ENCODE peak calls at places on chromosome 14, in seven cellular contexts. One of them, this sample, is unnamed.
A peak's percentile ranks its signal among the peaks of the same experiment; 100 is the strongest.

GRCh38 chr14:102764220-102764671 is 13.0 kb upstream of the TRAF3 start:
- DNase-seq in HCEC 1CT: no peak
- DNase-seq in CD4-positive, alpha-beta T cell: no peak
- DNase-seq in HTR-8/SVneo: no peak
- DNase-seq in AG09319: no peak
- DNase-seq in glutamatergic neuron: no peak
- DNase-seq in amygdala: no peak
- DNase-seq in this sample: no peak

GRCh38 chr14:95316826-95317225 is 2.9 kb downstream of the CLMN start:
- DNase-seq in glutamatergic neuron: peak; percentile 51
- DNase-seq in amygdala: no peak
- DNase-seq in CD4-positive, alpha-beta T cell: no peak
- DNase-seq in AG09319: no peak
- DNase-seq in HCEC 1CT: no peak
- DNase-seq in HTR-8/SVneo: no peak
- DNase-seq in this sample: no peak

GRCh38 chr14:75542585-75543091 is 20.4 kb downstream of the BATF start:
- DNase-seq in HCEC 1CT: no peak
- DNase-seq in glutamatergic neuron: no peak
- DNase-seq in amygdala: no peak
- DNase-seq in HTR-8/SVneo: no peak
- DNase-seq in CD4-positive, alpha-beta T cell: peak; percentile 80
- DNase-seq in AG09319: peak; percentile 4
- DNase-seq in this sample: peak; percentile 72

GRCh38 chr14:68318788-68319187 is 474.1 kb downstream of the ZFP36L1 start:
- DNase-seq in glutamatergic neuron: no peak
- DNase-seq in amygdala: no peak
- DNase-seq in HTR-8/SVneo: no peak
- DNase-seq in CD4-positive, alpha-beta T cell: no peak
- DNase-seq in HCEC 1CT: no peak
- DNase-seq in AG09319: no peak
- DNase-seq in this sample: no peak

GRCh38 chr14:101511620-101512395 is 49.5 kb upstream of the DIO3 start:
- DNase-seq in amygdala: no peak
- DNase-seq in AG09319: no peak
- DNase-seq in glutamatergic neuron: peak; percentile 36
- DNase-seq in HCEC 1CT: no peak
- DNase-seq in HTR-8/SVneo: no peak
- DNase-seq in CD4-positive, alpha-beta T cell: no peak
- DNase-seq in this sample: no peak

GRCh38 chr14:92122351-92122677 is 545 bp downstream of the CPSF2 start:
- DNase-seq in HCEC 1CT: peak; percentile 9
- DNase-seq in glutamatergic neuron: no peak
- DNase-seq in HTR-8/SVneo: peak; percentile 12
- DNase-seq in amygdala: no peak
- DNase-seq in CD4-positive, alpha-beta T cell: no peak
- DNase-seq in AG09319: no peak
- DNase-seq in this sample: no peak

GRCh38 chr14:69398053-69398817 is at the start of the genes ERH and SLC39A9:
- DNase-seq in AG09319: peak; percentile 91
- DNase-seq in HCEC 1CT: peak; percentile 98
- DNase-seq in amygdala: peak; percentile 95
- DNase-seq in glutamatergic neuron: peak; percentile 94
- DNase-seq in CD4-positive, alpha-beta T cell: peak; percentile 94
- DNase-seq in HTR-8/SVneo: peak; percentile 100
- DNase-seq in this sample: peak; percentile 98

GRCh38 chr14:64823305-64823985 is 56.3 kb downstream of the SPTB start:
- DNase-seq in glutamatergic neuron: peak; percentile 84
- DNase-seq in AG09319: peak; percentile 27
- DNase-seq in HTR-8/SVneo: peak; percentile 100
- DNase-seq in CD4-positive, alpha-beta T cell: peak; percentile 52
- DNase-seq in HCEC 1CT: peak; percentile 70
- DNase-seq in amygdala: peak; percentile 51
- DNase-seq in this sample: peak; percentile 84

GRCh38 chr14:35390577-35391387 is 13.8 kb downstream of the NFKBIA start:
- DNase-seq in HCEC 1CT: peak; percentile 47
- DNase-seq in AG09319: no peak
- DNase-seq in HTR-8/SVneo: no peak
- DNase-seq in amygdala: no peak
- DNase-seq in glutamatergic neuron: no peak
- DNase-seq in CD4-positive, alpha-beta T cell: no peak
- DNase-seq in this sample: no peak

GRCh38 chr14:102726191-102726949 is 50.9 kb upstream of the TRAF3 start:
- DNase-seq in amygdala: no peak
- DNase-seq in glutamatergic neuron: no peak
- DNase-seq in CD4-positive, alpha-beta T cell: no peak
- DNase-seq in HTR-8/SVneo: no peak
- DNase-seq in HCEC 1CT: no peak
- DNase-seq in AG09319: no peak
- DNase-seq in this sample: no peak

GRCh38 chr14:70330596-70330995 is 28.9 kb downstream of the COX16 start:
- DNase-seq in AG09319: no peak
- DNase-seq in HCEC 1CT: no peak
- DNase-seq in HTR-8/SVneo: no peak
- DNase-seq in amygdala: no peak
- DNase-seq in CD4-positive, alpha-beta T cell: no peak
- DNase-seq in glutamatergic neuron: no peak
- DNase-seq in this sample: no peak

GRCh38 chr14:70601162-70601561 is 707 bp upstream of the MED6 start:
- DNase-seq in amygdala: no peak
- DNase-seq in HCEC 1CT: peak; percentile 34
- DNase-seq in AG09319: no peak
- DNase-seq in CD4-positive, alpha-beta T cell: no peak
- DNase-seq in glutamatergic neuron: no peak
- DNase-seq in HTR-8/SVneo: peak; percentile 48
- DNase-seq in this sample: no peak

GRCh38 chr14:92495041-92495440 is 18.5 kb upstream of the RIN3 start:
- DNase-seq in HCEC 1CT: peak; percentile 96
- DNase-seq in AG09319: no peak
- DNase-seq in CD4-positive, alpha-beta T cell: no peak
- DNase-seq in glutamatergic neuron: no peak
- DNase-seq in amygdala: no peak
- DNase-seq in HTR-8/SVneo: peak; percentile 40
- DNase-seq in this sample: peak; percentile 31

GRCh38 chr14:97456958-97457357 is 659.8 kb downstream of the VRK1 start:
- DNase-seq in glutamatergic neuron: no peak
- DNase-seq in amygdala: no peak
- DNase-seq in AG09319: no peak
- DNase-seq in HCEC 1CT: no peak
- DNase-seq in HTR-8/SVneo: no peak
- DNase-seq in CD4-positive, alpha-beta T cell: no peak
- DNase-seq in this sample: no peak

GRCh38 chr14:54579606-54580005 is 12.7 kb downstream of the SAMD4A start:
- DNase-seq in HTR-8/SVneo: no peak
- DNase-seq in CD4-positive, alpha-beta T cell: no peak
- DNase-seq in AG09319: no peak
- DNase-seq in HCEC 1CT: peak; percentile 51
- DNase-seq in amygdala: no peak
- DNase-seq in glutamatergic neuron: no peak
- DNase-seq in this sample: no peak

GRCh38 chr14:54777395-54777794 is 125.2 kb downstream of the GCH1 start:
- DNase-seq in amygdala: no peak
- DNase-seq in AG09319: no peak
- DNase-seq in HTR-8/SVneo: no peak
- DNase-seq in CD4-positive, alpha-beta T cell: no peak
- DNase-seq in HCEC 1CT: no peak
- DNase-seq in glutamatergic neuron: no peak
- DNase-seq in this sample: no peak

GRCh38 chr14:92960706-92961566 is 38.0 kb downstream of the CHGA start:
- DNase-seq in glutamatergic neuron: no peak
- DNase-seq in CD4-positive, alpha-beta T cell: no peak
- DNase-seq in HCEC 1CT: peak; percentile 20
- DNase-seq in AG09319: no peak
- DNase-seq in HTR-8/SVneo: peak; percentile 59
- DNase-seq in amygdala: no peak
- DNase-seq in this sample: no peak

GRCh38 chr14:61623927-61624326 is 71.4 kb upstream of the HIF1A start:
- DNase-seq in amygdala: no peak
- DNase-seq in HCEC 1CT: no peak
- DNase-seq in AG09319: no peak
- DNase-seq in CD4-positive, alpha-beta T cell: no peak
- DNase-seq in HTR-8/SVneo: no peak
- DNase-seq in glutamatergic neuron: no peak
- DNase-seq in this sample: no peak

GRCh38 chr14:63275611-63276010 is 43.1 kb downstream of the GPHB5 start:
- DNase-seq in HCEC 1CT: no peak
- DNase-seq in CD4-positive, alpha-beta T cell: no peak
- DNase-seq in AG09319: no peak
- DNase-seq in HTR-8/SVneo: no peak
- DNase-seq in amygdala: no peak
- DNase-seq in glutamatergic neuron: no peak
- DNase-seq in this sample: no peak

GRCh38 chr14:102592969-102593840 is 756 bp downstream of the RCOR1 start:
- DNase-seq in HCEC 1CT: peak; percentile 45
- DNase-seq in AG09319: no peak
- DNase-seq in HTR-8/SVneo: no peak
- DNase-seq in CD4-positive, alpha-beta T cell: peak; percentile 47
- DNase-seq in glutamatergic neuron: peak; percentile 54
- DNase-seq in amygdala: no peak
- DNase-seq in this sample: peak; percentile 76

GRCh38 chr14:34951286-34951685 is 31.5 kb upstream of the SRP54 start:
- DNase-seq in amygdala: no peak
- DNase-seq in AG09319: peak; percentile 25
- DNase-seq in HCEC 1CT: peak; percentile 29
- DNase-seq in HTR-8/SVneo: no peak
- DNase-seq in CD4-positive, alpha-beta T cell: no peak
- DNase-seq in glutamatergic neuron: no peak
- DNase-seq in this sample: no peak

GRCh38 chr14:75299064-75299463 is 20.4 kb downstream of the FOS start:
- DNase-seq in HTR-8/SVneo: no peak
- DNase-seq in CD4-positive, alpha-beta T cell: no peak
- DNase-seq in amygdala: no peak
- DNase-seq in glutamatergic neuron: no peak
- DNase-seq in HCEC 1CT: peak; percentile 51
- DNase-seq in AG09319: no peak
- DNase-seq in this sample: no peak